ENCODE peak calls at places on chromosomes 4 and X, in nine cellular contexts. F is body of pancreas; X is stomach; Z is CD4-positive, CD25-positive, alpha-beta regulatory T cell; L is fibroblast of lung; R is heart left ventricle; J is AG04450; M is GM12878; T is tibial nerve. U is an unnamed sample.

GRCh38 chrX:74422576-74423288 is 1.4 kb downstream of the SLC16A2 start:
- DNase-seq in L (peak; percentile 73), T (no peak), F (peak; percentile 45), X (peak; percentile 59), J (peak; percentile 37), R (peak; percentile 70), Z (no peak), M (no peak), U (peak; percentile 52)

GRCh38 chr4:25863347-25863784 is 578 bp upstream of the SEL1L3 start:
- DNase-seq in M (no peak), F (peak; percentile 82), J (no peak), X (peak; percentile 81), R (no peak), L (no peak), Z (no peak), T (no peak), U (peak; percentile 66)

GRCh38 chr4:13543648-13544555 is at the start of gene NKX3-2:
- DNase-seq in L (peak; percentile 20), R (no peak), M (no peak), T (no peak), Z (no peak), X (no peak), F (no peak), J (no peak), U (no peak)

GRCh38 chrX:47880927-47881326 is 44.2 kb downstream of the ZNF81 start:
- DNase-seq in L (no peak), T (no peak), R (no peak), J (no peak), M (no peak), X (no peak), Z (no peak), F (no peak), U (no peak)

GRCh38 chrX:13339607-13340006 is 19.8 kb upstream of the ATXN3L start:
- DNase-seq in J (no peak), Z (no peak), T (no peak), M (no peak), R (no peak), F (no peak), L (no peak), X (no peak), U (no peak)

GRCh38 chr4:140372607-140373327 is 679 bp upstream of the SCOC start:
- DNase-seq in Z (peak; percentile 71), M (peak; percentile 28), J (no peak), L (peak; percentile 19), X (no peak), F (no peak), T (no peak), R (no peak), U (no peak)

GRCh38 chr4:123671633-123672404 is 275.2 kb downstream of the SPRY1 start:
- DNase-seq in Z (peak; percentile 7), T (no peak), X (no peak), J (no peak), M (peak; percentile 46), L (peak; percentile 12), R (no peak), F (no peak), U (no peak)

GRCh38 chr4:148852092-148852699 is 410.0 kb upstream of the NR3C2 start:
- DNase-seq in F (no peak), Z (no peak), T (no peak), X (no peak), M (no peak), R (no peak), J (no peak), L (no peak), U (no peak)

GRCh38 chrX:71366674-71367256 is 608 bp downstream of the TAF1 start:
- DNase-seq in X (no peak), L (peak; percentile 29), T (no peak), J (no peak), Z (peak; percentile 37), R (peak; percentile 39), F (peak; percentile 6), M (no peak), U (peak; percentile 44)

GRCh38 chr4:125444166-125444565 is 129.4 kb downstream of the FAT4 start:
- DNase-seq in X (no peak), R (no peak), T (no peak), F (no peak), L (no peak), Z (no peak), M (no peak), J (no peak), U (no peak)

GRCh38 chrX:22057667-22058066 is 25.5 kb downstream of the PHEX start:
- DNase-seq in R (no peak), L (no peak), Z (no peak), J (no peak), T (no peak), M (no peak), X (no peak), F (no peak), U (no peak)

GRCh38 chr4:52833941-52834525 is 28.1 kb upstream of the RASL11B start:
- DNase-seq in X (no peak), R (no peak), F (no peak), Z (no peak), M (no peak), L (peak; percentile 71), J (no peak), T (no peak), U (no peak)

GRCh38 chrX:23637187-23637586 is 30.1 kb upstream of the PRDX4 start:
- DNase-seq in J (no peak), R (no peak), T (no peak), X (no peak), M (no peak), Z (no peak), L (no peak), F (no peak), U (no peak)

GRCh38 chr4:1515763-1516162 is 109.5 kb upstream of the NKX1-1 start:
- DNase-seq in X (no peak), L (no peak), F (no peak), R (peak; percentile 3), M (no peak), T (no peak), Z (no peak), J (no peak), U (peak; percentile 16)

GRCh38 chr4:1517592-1518411 is 111.6 kb upstream of the NKX1-1 start:
- DNase-seq in J (no peak), L (no peak), F (no peak), X (no peak), R (peak; percentile 17), Z (no peak), T (no peak), M (no peak), U (peak; percentile 39)

GRCh38 chr4:1516881-1517480 is 110.7 kb upstream of the NKX1-1 start:
- DNase-seq in R (peak; percentile 16), T (no peak), X (no peak), Z (no peak), J (no peak), F (no peak), M (no peak), L (no peak), U (peak; percentile 27)

GRCh38 chr4:1515156-1515555 is 108.9 kb upstream of the NKX1-1 start:
- DNase-seq in X (no peak), M (no peak), T (no peak), J (no peak), Z (no peak), F (no peak), L (no peak), R (no peak), U (no peak)

DNA sequence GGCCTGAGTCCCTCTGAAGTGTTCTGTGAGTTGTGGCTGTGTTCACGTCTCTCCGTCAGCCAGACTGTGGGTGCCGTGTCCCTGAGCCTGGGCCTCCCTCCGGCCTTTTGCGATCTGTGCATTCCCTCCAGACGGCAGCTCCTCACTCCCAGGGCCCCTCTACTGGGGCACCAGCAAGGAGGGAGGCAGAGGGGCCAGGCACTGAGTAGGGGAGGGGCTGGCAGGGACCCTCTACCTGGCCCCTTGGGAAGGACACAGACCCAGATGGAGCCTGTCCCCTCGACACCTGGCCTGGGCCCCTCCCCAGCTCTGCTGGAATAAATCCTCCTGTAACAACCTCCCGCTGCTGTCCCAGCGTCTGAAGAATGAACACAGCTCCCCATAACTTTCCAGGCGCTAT is 110.0 kb upstream of the NKX1-1 start:
- DNase-seq in R (peak; percentile 18), M (no peak), X (no peak), T (no peak), J (no peak), Z (no peak), L (no peak), F (no peak), U (peak; percentile 35)
- H3K27me3 ChIP-seq in R (peaks cover 39% of the 10 kb centered on the region), M (no peaks in the 10 kb centered on the region), X (peaks cover 31% of the 10 kb centered on the region), T (no peaks in the 10 kb centered on the region), J (peaks cover 50% of the 10 kb centered on the region), Z (peaks cover 5% of the 10 kb centered on the region), L (peaks cover 12% of the 10 kb centered on the region), F (no peaks in the 10 kb centered on the region), U (peaks cover 55% of the 10 kb centered on the region)

GRCh38 chrX:147981038-147981752 is at the start of gene FMR1NB:
- DNase-seq in Z (no peak), L (no peak), F (no peak), R (no peak), X (no peak), J (no peak), T (no peak), M (peak; percentile 1), U (no peak)
- H3K27ac ChIP-seq in Z (no peak within 1 kb of the TSS), L (no peak within 1 kb of the TSS), F (no peak within 1 kb of the TSS), R (no peak within 1 kb of the TSS), X (no peak within 1 kb of the TSS), J (no peak within 1 kb of the TSS), T (no peak within 1 kb of the TSS), M (no peak within 1 kb of the TSS), U (no peak within 1 kb of the TSS)

GRCh38 chr4:96952610-96953009 is 1112.7 kb downstream of the PDHA2 start:
- DNase-seq in F (no peak), M (no peak), Z (no peak), T (no peak), R (no peak), X (no peak), L (no peak), J (no peak), U (no peak)

GRCh38 chr4:96955226-96955625 is 1115.3 kb downstream of the PDHA2 start:
- DNase-seq in F (no peak), X (no peak), T (no peak), Z (no peak), J (no peak), L (no peak), R (no peak), M (no peak), U (no peak)

DNA sequence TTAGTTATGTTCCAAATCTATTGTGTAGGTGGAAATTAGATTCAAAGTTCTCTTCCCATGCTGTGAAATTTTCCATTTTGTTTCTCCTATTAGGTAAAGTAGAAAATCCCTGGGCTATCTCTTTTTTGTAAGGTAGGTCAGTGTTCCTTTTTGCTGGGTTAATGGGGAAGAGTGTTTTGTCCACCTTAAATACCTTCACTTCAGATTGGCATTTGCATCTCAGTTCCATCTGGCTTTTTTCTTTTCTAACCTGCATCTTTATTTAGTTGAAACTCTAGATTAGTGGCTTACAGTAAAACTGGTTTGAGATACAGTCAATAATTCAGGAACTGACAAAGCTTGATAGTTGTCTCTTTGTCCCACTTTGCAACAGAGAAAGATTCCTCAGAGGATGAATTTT is 1115.8 kb downstream of the PDHA2 start:
- DNase-seq in M (no peak), Z (no peak), T (no peak), L (no peak), X (no peak), J (no peak), F (no peak), R (no peak), U (no peak)
- H3K27me3 ChIP-seq in M (no peaks in the 10 kb centered on the region), Z (no peaks in the 10 kb centered on the region), T (no peaks in the 10 kb centered on the region), L (no peaks in the 10 kb centered on the region), X (no peaks in the 10 kb centered on the region), J (no peaks in the 10 kb centered on the region), F (no peaks in the 10 kb centered on the region), R (no peaks in the 10 kb centered on the region), U (no peaks in the 10 kb centered on the region)

DNA sequence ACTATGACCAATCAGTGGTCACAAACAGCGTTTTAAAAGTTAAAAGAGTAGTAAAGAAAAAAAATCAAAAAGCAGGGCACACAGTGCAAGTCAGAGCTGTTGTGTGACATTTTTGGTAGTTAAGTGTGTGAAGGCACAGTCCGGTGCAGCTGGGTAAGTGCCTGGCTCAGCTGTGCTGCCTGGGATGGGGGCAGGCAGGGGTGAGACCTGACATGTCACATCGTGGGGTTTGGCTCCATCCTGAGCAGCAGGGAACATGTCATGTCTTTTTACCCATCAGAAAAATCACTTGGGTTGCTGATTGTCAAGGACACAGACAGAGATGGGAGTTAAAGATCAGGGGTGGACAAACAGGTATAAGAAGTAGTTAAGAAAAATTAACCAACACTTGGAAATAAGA is 125.1 kb downstream of the NSUN7 start:
- DNase-seq in M (no peak), R (no peak), Z (no peak), L (no peak), J (no peak), T (no peak), F (no peak), X (no peak), U (no peak)
- H3K27ac ChIP-seq in M (no peak overlapping the region), R (no peak overlapping the region), Z (no peak overlapping the region), L (no peak overlapping the region), J (no peak overlapping the region), T (no peak overlapping the region), F (no peak overlapping the region), X (no peak overlapping the region), U (no peak overlapping the region)